ENCODE peak calls at places on chromosomes 13 and 19, in eight cellular contexts. L is RPMI7951; O is hepatic stellate cell; U is body of pancreas; J is lower leg skin; F is stimulated activated CD4-positive, alpha-beta T cell treated with anti-CD3 and anti-CD28 coated beads, TNF-alpha, amount 100 ng/mL, for 48 hours; E is NCI-H2029; P is stimulated activated CD8-positive, alpha-beta memory T cell treated with anti-CD3 and anti-CD28 coated beads, Interleukin-2, amount 100 ng/mL, for 48 hours. B is an unnamed sample.

GRCh38 chr13:44899967-44900366 is 89.3 kb downstream of the NUFIP1 start:
- DNase-seq in U (no peak), L (peak), J (no peak), F (no peak), E (peak), P (no peak), O (no peak), B (no peak)

GRCh38 chr13:35093356-35093755 is 151.3 kb downstream of the NBEA start:
- DNase-seq in U (no peak), J (no peak), E (no peak), P (no peak), O (no peak), L (no peak), F (no peak), B (no peak)

GRCh38 chr13:68078874-68079273 is 848.7 kb upstream of the PCDH9 start:
- DNase-seq in E (no peak), L (no peak), P (no peak), U (no peak), F (no peak), J (no peak), O (no peak), B (no peak)

GRCh38 chr19:58150328-58150921 is at the start of gene ZNF329:
- DNase-seq in U (peak), L (peak), J (peak), F (peak), E (peak), P (peak), O (peak), B (peak)

GRCh38 chr19:1163934-1164683 is 10.0 kb downstream of the SBNO2 start:
- DNase-seq in O (no peak), J (no peak), E (no peak), P (no peak), F (no peak), U (no peak), L (no peak), B (no peak)

GRCh38 chr13:91078093-91078679 is 269.3 kb upstream of the MIR17HG start:
- DNase-seq in O (no peak), L (no peak), P (no peak), E (no peak), J (no peak), F (no peak), U (no peak), B (no peak)

GRCh38 chr13:87331178-87331577 is 340.0 kb upstream of the SLITRK5 start:
- DNase-seq in J (peak), F (no peak), U (no peak), P (no peak), O (no peak), L (no peak), E (no peak), B (no peak)

GRCh38 chr13:73776137-73776785 is 357.9 kb downstream of the KLF12 start:
- DNase-seq in L (no peak), O (no peak), E (no peak), F (no peak), U (no peak), J (no peak), P (no peak), B (no peak)

GRCh38 chr13:35865341-35866240 is 265.6 kb downstream of the DCLK1 start:
- DNase-seq in O (no peak), U (no peak), F (no peak), E (no peak), P (no peak), L (no peak), J (no peak), B (no peak)

GRCh38 chr19:52880895-52881389 is 16.5 kb downstream of the ZNF320 start:
- DNase-seq in E (no peak), F (no peak), J (no peak), O (no peak), U (no peak), L (no peak), P (no peak), B (no peak)

GRCh38 chr13:84296386-84296785 is 414.1 kb upstream of the SLITRK1 start:
- DNase-seq in P (no peak), J (no peak), O (no peak), F (no peak), L (no peak), E (no peak), U (no peak), B (no peak)

GRCh38 chr13:108629988-108630387 is 577 bp downstream of the MYO16 start:
- DNase-seq in F (no peak), O (no peak), E (no peak), L (no peak), J (no peak), U (no peak), P (no peak), B (no peak)

GRCh38 chr13:45341799-45342584 is 1.0 kb upstream of the TPT1 start:
- DNase-seq in P (no peak), E (no peak), F (no peak), U (peak), L (peak), O (peak), J (peak), B (peak)

GRCh38 chr19:58575183-58576041 is 2.3 kb upstream of the MZF1 start:
- DNase-seq in U (peak), F (peak), O (peak), L (peak), E (no peak), J (peak), P (peak), B (peak)

GRCh38 chr19:35908977-35909683 is 1.0 kb upstream of the TYROBP start:
- DNase-seq in J (peak), E (no peak), P (no peak), O (no peak), U (peak), L (no peak), F (no peak), B (peak)

GRCh38 chr19:33047422-33047821 is 17.3 kb downstream of the RHPN2 start:
- DNase-seq in O (no peak), F (no peak), E (no peak), L (no peak), P (no peak), U (peak), J (no peak), B (peak)

GRCh38 chr19:32901504-32902161 is 32.1 kb upstream of the SLC7A9 start:
- DNase-seq in O (no peak), E (peak), J (no peak), L (no peak), U (no peak), F (no peak), P (no peak), B (no peak)

GRCh38 chr13:64540468-64540867 is 2689.7 kb downstream of the PCDH9 start:
- DNase-seq in O (no peak), L (no peak), F (no peak), P (no peak), E (no peak), J (no peak), U (no peak), B (no peak)

GRCh38 chr19:22616659-22617058 is 17.5 kb upstream of the ZNF492 start:
- DNase-seq in O (no peak), U (no peak), J (no peak), F (no peak), P (no peak), E (no peak), L (no peak), B (no peak)

GRCh38 chr13:94329277-94329676 is 150.2 kb downstream of the DCT start:
- DNase-seq in L (peak), E (no peak), U (no peak), F (no peak), O (no peak), P (no peak), J (no peak), B (no peak)

GRCh38 chr19:35164418-35164817 is 9.9 kb downstream of the FXYD5 start:
- DNase-seq in O (no peak), U (no peak), E (no peak), P (no peak), J (no peak), F (no peak), L (peak), B (no peak)

GRCh38 chr13:113275387-113275786 is 21.7 kb upstream of the LAMP1 start:
- DNase-seq in O (peak), L (peak), J (no peak), F (no peak), P (no peak), U (peak), E (no peak), B (no peak)

GRCh38 chr19:7942981-7943443 is 454 bp downstream of the TIMM44 start:
- DNase-seq in P (no peak), O (no peak), E (no peak), U (peak), J (no peak), F (no peak), L (no peak), B (peak)

GRCh38 chr13:102870677-102871415 is 25.0 kb downstream of the ERCC5 start:
- DNase-seq in J (no peak), P (no peak), L (peak), F (peak), U (peak), E (peak), O (peak), B (peak)

GRCh38 chr19:49331616-49332055 is 3.6 kb upstream of the CD37 start:
- DNase-seq in E (no peak), P (no peak), O (peak), F (no peak), U (peak), J (no peak), L (peak), B (no peak)

GRCh38 chr13:48727252-48728011 is 73.7 kb downstream of the CYSLTR2 start:
- DNase-seq in L (peak), U (no peak), O (no peak), E (no peak), J (no peak), P (no peak), F (no peak), B (no peak)

B was measured in left colon.